ENCODE peak calls at places on chromosome 13, in five cellular contexts. N is cardiac fibroblast; F is T-helper 17 cell; C is dorsolateral prefrontal cortex; Y is effector memory CD4-positive, alpha-beta T cell. X is an unnamed sample.

GRCh38 chr13:44425041-44425814 is 51.6 kb downstream of the SERP2 start:
- DNase-seq in Y (no peak), F (no peak), N (no peak), C (no peak), X (peak)

GRCh38 chr13:106176103-106176502 is 359.4 kb downstream of the EFNB2 start:
- DNase-seq in C (no peak), N (peak), Y (no peak), F (no peak), X (peak)

GRCh38 chr13:28474491-28475134 is 20.3 kb downstream of the FLT1 start:
- DNase-seq in Y (no peak), C (no peak), F (no peak), N (peak), X (no peak)

GRCh38 chr13:29761815-29762214 is 88.6 kb downstream of the UBL3 start:
- DNase-seq in F (no peak), N (no peak), C (no peak), Y (no peak), X (no peak)

GRCh38 chr13:50974268-50974667 is 64.7 kb downstream of the RNASEH2B start:
- DNase-seq in N (no peak), F (no peak), Y (no peak), C (no peak), X (no peak)

GRCh38 chr13:41401371-41401770 is 56.0 kb upstream of the RGCC start:
- DNase-seq in Y (no peak), F (no peak), N (no peak), C (no peak), X (no peak)

GRCh38 chr13:110448230-110448629 is 113.3 kb downstream of the RAB20 start:
- DNase-seq in C (no peak), N (peak), F (no peak), Y (no peak), X (no peak)

GRCh38 chr13:23020246-23020843 is 160.4 kb upstream of the SGCG start:
- DNase-seq in F (no peak), C (peak), Y (peak), N (peak), X (peak)

GRCh38 chr13:68927387-68928026 is 1180.1 kb upstream of the ATXN8OS start:
- DNase-seq in N (no peak), F (no peak), C (no peak), Y (no peak), X (no peak)

GRCh38 chr13:43783820-43784219 is 3.0 kb downstream of the ENOX1 start:
- DNase-seq in Y (no peak), C (no peak), N (peak), F (no peak), X (peak)

GRCh38 chr13:99919132-99919531 is 52.4 kb downstream of the ZIC5 start:
- DNase-seq in N (no peak), Y (no peak), F (no peak), C (no peak), X (no peak)

GRCh38 chr13:59408738-59409137 is 755.0 kb downstream of the DIAPH3 start:
- DNase-seq in Y (no peak), F (no peak), N (no peak), C (no peak), X (no peak)

GRCh38 chr13:99320693-99321481 is 13.7 kb upstream of the GPR183 start:
- DNase-seq in C (no peak), Y (no peak), N (peak), F (no peak), X (peak)

GRCh38 chr13:99382428-99383133 is 75.4 kb upstream of the GPR183 start:
- DNase-seq in C (no peak), Y (no peak), F (no peak), N (no peak), X (peak)

GRCh38 chr13:80337706-80338105 is 3.2 kb downstream of the SPRY2 start:
- DNase-seq in N (peak), Y (no peak), C (no peak), F (no peak), X (no peak)

GRCh38 chr13:42484396-42484795 is 89.6 kb upstream of the TNFSF11 start:
- DNase-seq in F (no peak), Y (no peak), C (no peak), N (peak), X (no peak)

GRCh38 chr13:105638446-105638845 is 897.0 kb downstream of the EFNB2 start:
- DNase-seq in Y (no peak), F (no peak), N (no peak), C (no peak), X (no peak)